ENCODE peak calls at places on chromosomes 6 and 20, in six cellular contexts. K is fibroblast of lung, P is PC-3, Y is psoas muscle, S is sigmoid colon, W is breast epithelium. I is an unnamed sample.

GRCh38 chr6:111283707-111284106 is 196.4 kb downstream of the SLC16A10 start:
- DNase-seq in K (no peak), P (no peak), Y (no peak), S (no peak), W (no peak), I (no peak)

GRCh38 chr6:90347411-90347841 is 50.8 kb upstream of the BACH2 start:
- DNase-seq in K (no peak), P (no peak), Y (no peak), S (no peak), W (no peak), I (no peak)

GRCh38 chr6:21462519-21462852 is 131.1 kb upstream of the SOX4 start:
- DNase-seq in K (no peak), P (no peak), Y (no peak), S (no peak), W (no peak), I (no peak)

GRCh38 chr20:44215125-44215524 is 4.6 kb upstream of the OSER1 start:
- DNase-seq in K (peak; percentile 51), P (peak; percentile 84), Y (peak; percentile 58), S (peak; percentile 74), W (peak; percentile 51), I (peak; percentile 75)

GRCh38 chr20:63408684-63409046 is 47.5 kb upstream of the CHRNA4 start:
- DNase-seq in K (no peak), P (no peak), Y (no peak), S (no peak), W (no peak), I (no peak)

GRCh38 chr6:47182291-47182957 is 127.3 kb downstream of the TNFRSF21 start:
- DNase-seq in K (no peak), P (peak; percentile 70), Y (no peak), S (no peak), W (no peak), I (no peak)

GRCh38 chr20:51507357-51508036 is 35.0 kb downstream of the NFATC2 start:
- DNase-seq in K (peak; percentile 77), P (no peak), Y (no peak), S (no peak), W (no peak), I (no peak)

GRCh38 chr6:45818655-45819054 is 197.0 kb downstream of the CLIC5 start:
- DNase-seq in K (no peak), P (no peak), Y (no peak), S (no peak), W (no peak), I (no peak)

GRCh38 chr6:137165375-137166246 is 7.8 kb downstream of the IL22RA2 start:
- DNase-seq in K (no peak), P (peak; percentile 26), Y (no peak), S (no peak), W (no peak), I (no peak)

DNA sequence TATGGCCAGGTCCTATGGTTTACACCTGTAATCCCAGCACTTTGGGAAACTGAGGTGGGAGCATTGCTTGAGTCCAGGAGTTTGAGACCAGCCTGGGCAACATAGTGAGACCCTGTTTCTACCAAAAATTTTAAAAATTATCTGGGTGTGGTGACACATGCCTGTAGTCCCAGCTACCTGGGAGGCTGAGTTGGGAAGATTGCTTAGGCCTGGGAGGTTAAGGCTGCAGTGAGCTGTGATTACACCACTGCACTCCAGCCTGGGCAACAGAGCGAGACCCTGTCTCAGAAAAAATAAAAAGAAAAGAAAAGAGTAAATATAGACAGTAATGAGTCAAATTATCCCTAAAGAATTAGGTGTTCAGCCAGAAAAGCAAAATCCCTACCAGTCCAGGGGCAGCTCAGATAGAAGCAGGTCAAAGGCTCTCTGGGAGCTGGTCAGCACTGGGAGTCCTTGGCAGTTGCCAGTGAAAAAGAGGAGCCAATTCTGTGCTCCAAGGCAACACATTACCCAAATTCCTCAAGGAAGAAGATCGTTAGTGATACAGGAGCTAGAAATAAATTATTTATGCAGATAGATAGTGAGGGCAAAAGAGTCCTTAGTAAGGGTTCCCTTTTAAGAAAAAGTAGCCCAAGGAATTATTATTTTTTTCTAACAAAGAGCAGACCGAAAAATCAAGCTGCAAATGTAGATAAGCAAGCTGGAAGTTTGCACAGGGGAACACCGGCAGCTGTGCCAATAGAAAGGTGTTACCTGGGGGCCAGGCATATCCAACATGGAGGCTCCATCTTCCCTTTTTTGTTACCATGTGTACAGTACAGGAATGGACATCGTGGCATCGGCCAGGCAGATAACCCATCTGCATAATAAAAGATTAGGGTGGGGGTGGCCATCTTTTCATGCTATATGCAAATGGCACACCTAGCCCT is 31.4 kb upstream of the SEC63 start:
- DNase-seq in K (no peak), P (no peak), Y (no peak), S (no peak), W (no peak), I (no peak)
- H3K27ac ChIP-seq in K (no peak overlapping the region), P (no peak overlapping the region), Y (no peak overlapping the region), S (no peak overlapping the region), W (no peak overlapping the region), I (no peak overlapping the region)

DNA sequence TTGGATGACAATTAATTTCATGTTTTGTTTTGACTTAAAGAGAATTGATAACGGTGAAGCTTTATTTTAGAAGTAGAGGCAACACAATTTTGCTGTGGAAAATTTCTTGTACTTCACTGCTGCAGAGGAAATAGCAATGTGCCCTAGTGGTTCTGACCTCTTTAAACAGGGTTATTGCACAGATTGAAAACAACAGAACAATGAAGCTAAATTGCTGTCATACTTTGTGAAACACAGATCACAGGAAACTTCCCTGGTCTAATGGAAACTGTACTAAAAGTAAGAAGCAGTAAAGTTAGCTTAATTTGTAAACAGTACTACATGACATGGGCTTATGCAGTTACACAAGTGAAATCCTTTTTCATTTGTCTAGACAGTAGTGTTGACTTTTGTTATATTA is 31.3 kb downstream of the OR2A4 start:
- DNase-seq in K (peak; percentile 10), P (no peak), Y (no peak), S (no peak), W (no peak), I (no peak)
- TF ChIP-seq CTCF in K (no peak), P (no peak), Y (no peak), S (no peak), W (no peak), I (no peak)

DNA sequence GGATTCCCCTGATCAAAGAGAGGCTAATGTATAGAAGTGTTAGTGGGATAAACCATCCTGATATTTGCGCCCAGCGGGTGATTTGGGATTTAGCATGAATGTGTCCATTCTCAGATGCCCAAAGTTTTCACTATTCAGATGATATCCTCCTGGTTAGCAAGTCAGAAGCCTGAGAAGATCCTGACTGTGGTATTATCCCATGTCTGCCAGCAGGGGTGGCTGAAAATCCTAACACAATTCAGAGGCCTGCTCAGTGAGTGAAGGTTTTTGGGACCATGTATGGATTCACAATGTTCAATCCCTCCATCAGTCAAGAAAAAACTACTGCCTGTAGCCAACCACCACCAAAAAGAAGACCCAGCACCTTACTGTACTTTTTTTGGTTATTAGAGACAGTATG is 34.1 kb upstream of the SPACA1 start:
- DNase-seq in K (no peak), P (no peak), Y (no peak), S (no peak), W (no peak), I (no peak)
- H3K27ac ChIP-seq in K (no peak overlapping the region), P (no peak overlapping the region), Y (no peak overlapping the region), S (no peak overlapping the region), W (no peak overlapping the region), I (no peak overlapping the region)

GRCh38 chr6:125753937-125754259 is 4.5 kb downstream of the HEY2 start:
- DNase-seq in K (no peak), P (no peak), Y (no peak), S (no peak), W (no peak), I (no peak)

GRCh38 chr6:125752773-125753172 is 3.3 kb downstream of the HEY2 start:
- DNase-seq in K (no peak), P (no peak), Y (no peak), S (no peak), W (no peak), I (no peak)

GRCh38 chr6:125750692-125751333 is 1.4 kb downstream of the HEY2 start:
- DNase-seq in K (no peak), P (no peak), Y (no peak), S (no peak), W (no peak), I (no peak)

GRCh38 chr6:125751334-125751916 is 2.0 kb downstream of the HEY2 start:
- DNase-seq in K (no peak), P (no peak), Y (no peak), S (no peak), W (no peak), I (no peak)

GRCh38 chr6:125753218-125753936 is 3.9 kb downstream of the HEY2 start:
- DNase-seq in K (peak; percentile 32), P (peak; percentile 46), Y (no peak), S (no peak), W (no peak), I (no peak)
- TF ChIP-seq CTCF in K (peak; percentile 44), P (peak; percentile 61), Y (peak; percentile 43), S (no peak), W (peak; percentile 45), I (peak; percentile 64)

DNA sequence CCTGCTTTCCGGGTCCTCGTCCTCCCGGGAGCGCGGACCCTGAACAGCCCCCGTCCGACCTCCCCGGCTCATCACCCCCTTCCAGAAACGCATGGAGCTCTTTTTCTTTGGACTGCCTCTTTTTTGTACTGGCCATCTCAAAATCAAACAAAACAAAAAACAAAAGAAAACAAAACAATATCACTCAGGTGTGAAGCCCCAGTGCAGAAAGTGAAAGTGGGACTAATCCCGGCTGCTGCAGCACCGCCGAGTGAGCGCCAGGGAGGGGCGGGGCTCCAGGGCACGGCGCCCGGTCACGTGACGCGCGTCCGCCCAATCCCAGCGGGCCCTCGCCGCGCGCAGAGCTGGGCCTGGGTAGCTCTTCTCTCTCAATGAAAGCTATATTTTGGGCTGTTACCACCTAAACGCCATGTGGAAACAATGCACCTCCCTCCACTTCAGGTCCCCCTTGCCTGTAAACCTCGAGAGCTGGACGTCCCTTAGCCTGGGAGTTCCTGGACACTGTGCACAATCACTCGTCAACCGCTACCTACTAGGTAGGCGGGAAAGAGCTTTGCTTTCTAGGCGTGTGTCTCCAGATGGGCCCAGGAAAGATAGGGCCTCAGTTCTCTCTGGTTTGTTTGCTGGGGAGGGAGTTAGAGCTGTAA is 93.7 kb upstream of the PRDM1 start:
- DNase-seq in K (peak; percentile 72), P (peak; percentile 72), Y (peak; percentile 78), S (peak; percentile 84), W (peak; percentile 83), I (peak; percentile 92)
- H3K27ac ChIP-seq in K (peak overlapping the region; percentile 24), P (no peak overlapping the region), Y (no peak overlapping the region), S (peak overlapping the region; percentile 32), W (peak overlapping the region; percentile 76), I (peak overlapping the region; percentile 72)

GRCh38 chr20:6665161-6665560 is 102.3 kb upstream of the BMP2 start:
- DNase-seq in K (no peak), P (no peak), Y (no peak), S (no peak), W (no peak), I (no peak)

GRCh38 chr20:6660441-6660840 is 107.0 kb upstream of the BMP2 start:
- DNase-seq in K (no peak), P (peak; percentile 52), Y (no peak), S (no peak), W (no peak), I (no peak)

GRCh38 chr20:6663751-6664388 is 103.6 kb upstream of the BMP2 start:
- DNase-seq in K (peak; percentile 35), P (no peak), Y (no peak), S (no peak), W (no peak), I (no peak)

GRCh38 chr20:6664574-6664973 is 102.9 kb upstream of the BMP2 start:
- DNase-seq in K (no peak), P (no peak), Y (no peak), S (no peak), W (no peak), I (no peak)

GRCh38 chr20:6663104-6663503 is 104.4 kb upstream of the BMP2 start:
- DNase-seq in K (no peak), P (no peak), Y (no peak), S (no peak), W (no peak), I (no peak)
- TF ChIP-seq CTCF in K (no peak), P (no peak), Y (no peak), S (no peak), W (no peak), I (no peak)

I was measured in heart left ventricle.